ENCODE peak calls at places on chromosomes 2 and 18, in five cellular contexts. L, U, Q, X and R are unnamed samples.

GRCh38 chr2:226362991-226363390 is 436.6 kb downstream of the IRS1 start:
- DNase-seq in L (no peak), U (no peak), Q (no peak), X (no peak), R (no peak)

GRCh38 chr2:7627587-7627986 is 710.4 kb downstream of the RNF144A start:
- DNase-seq in L (no peak), U (no peak), Q (no peak), X (no peak), R (no peak)

GRCh38 chr2:164808776-164809175 is 32.8 kb downstream of the COBLL1 start:
- DNase-seq in L (no peak), U (no peak), Q (no peak), X (no peak), R (no peak)

GRCh38 chr2:147636238-147636887 is 208.5 kb upstream of the ACVR2A start:
- DNase-seq in L (no peak), U (no peak), Q (no peak), X (no peak), R (no peak)

GRCh38 chr2:201644001-201644400 is 698 bp upstream of the TMEM237 start:
- DNase-seq in L (no peak), U (no peak), Q (no peak), X (no peak), R (no peak)

GRCh38 chr18:36307513-36307912 is 10.0 kb downstream of the FHOD3 start:
- DNase-seq in L (no peak), U (no peak), Q (no peak), X (no peak), R (no peak)

GRCh38 chr18:52339891-52340371 is at the start of gene DCC:
- DNase-seq in L (peak), U (peak), Q (no peak), X (no peak), R (no peak)

GRCh38 chr2:19021100-19021476 is 337.3 kb downstream of the OSR1 start:
- DNase-seq in L (no peak), U (no peak), Q (no peak), X (no peak), R (no peak)

GRCh38 chr2:207153266-207153990 is 12.3 kb downstream of the KLF7 start:
- DNase-seq in L (no peak), U (no peak), Q (no peak), X (no peak), R (no peak)